ENCODE peak calls at places on chromosomes 7 and 10, in ten cellular contexts. One of them, this sample, is unnamed.
A peak's percentile ranks its signal among the peaks of the same experiment; 100 is the strongest.

GRCh38 chr10:29619273-29619672 is 15.5 kb downstream of the SVIL start:
- DNase-seq in heart right ventricle: no peak
- DNase-seq in Peyer's patch: no peak
- DNase-seq in IMR-90: peak; percentile 83
- DNase-seq in left ventricle myocardium inferior: no peak
- DNase-seq in PC-9: peak; percentile 58
- DNase-seq in endothelial cell of umbilical vein: no peak
- DNase-seq in right lobe of liver: no peak
- DNase-seq in testis: no peak
- DNase-seq in prostate gland: no peak
- DNase-seq in this sample: peak; percentile 60

GRCh38 chr10:97005349-97005748 is 173.3 kb downstream of the LCOR start:
- DNase-seq in heart right ventricle: no peak
- DNase-seq in Peyer's patch: no peak
- DNase-seq in IMR-90: no peak
- DNase-seq in left ventricle myocardium inferior: no peak
- DNase-seq in PC-9: no peak
- DNase-seq in endothelial cell of umbilical vein: no peak
- DNase-seq in right lobe of liver: no peak
- DNase-seq in testis: no peak
- DNase-seq in prostate gland: no peak
- DNase-seq in this sample: no peak

GRCh38 chr10:84008878-84009277 is 130.4 kb upstream of the GHITM start:
- DNase-seq in heart right ventricle: peak; percentile 16
- DNase-seq in Peyer's patch: no peak
- DNase-seq in IMR-90: no peak
- DNase-seq in left ventricle myocardium inferior: no peak
- DNase-seq in PC-9: no peak
- DNase-seq in endothelial cell of umbilical vein: peak; percentile 18
- DNase-seq in right lobe of liver: no peak
- DNase-seq in testis: peak; percentile 55
- DNase-seq in prostate gland: no peak
- DNase-seq in this sample: no peak

GRCh38 chr7:2810682-2811471 is 33.2 kb downstream of the GNA12 start:
- DNase-seq in heart right ventricle: no peak
- DNase-seq in Peyer's patch: no peak
- DNase-seq in IMR-90: no peak
- DNase-seq in left ventricle myocardium inferior: no peak
- DNase-seq in PC-9: no peak
- DNase-seq in endothelial cell of umbilical vein: peak; percentile 12
- DNase-seq in right lobe of liver: peak; percentile 79
- DNase-seq in testis: no peak
- DNase-seq in prostate gland: no peak
- DNase-seq in this sample: peak; percentile 66

GRCh38 chr7:119123326-119123725 is 898.8 kb downstream of the ANKRD7 start:
- DNase-seq in heart right ventricle: no peak
- DNase-seq in Peyer's patch: no peak
- DNase-seq in IMR-90: no peak
- DNase-seq in left ventricle myocardium inferior: no peak
- DNase-seq in PC-9: no peak
- DNase-seq in endothelial cell of umbilical vein: no peak
- DNase-seq in right lobe of liver: no peak
- DNase-seq in testis: no peak
- DNase-seq in prostate gland: no peak
- DNase-seq in this sample: no peak

GRCh38 chr10:27713906-27714305 is 31.7 kb downstream of the MKX start:
- DNase-seq in heart right ventricle: no peak
- DNase-seq in Peyer's patch: no peak
- DNase-seq in IMR-90: no peak
- DNase-seq in left ventricle myocardium inferior: no peak
- DNase-seq in PC-9: no peak
- DNase-seq in endothelial cell of umbilical vein: no peak
- DNase-seq in right lobe of liver: no peak
- DNase-seq in testis: no peak
- DNase-seq in prostate gland: no peak
- DNase-seq in this sample: no peak

GRCh38 chr7:27551803-27552202 is 110.9 kb downstream of the HIBADH start:
- DNase-seq in heart right ventricle: no peak
- DNase-seq in Peyer's patch: no peak
- DNase-seq in IMR-90: no peak
- DNase-seq in left ventricle myocardium inferior: no peak
- DNase-seq in PC-9: no peak
- DNase-seq in endothelial cell of umbilical vein: no peak
- DNase-seq in right lobe of liver: no peak
- DNase-seq in testis: no peak
- DNase-seq in prostate gland: no peak
- DNase-seq in this sample: no peak

GRCh38 chr7:88278881-88279280 is 27.8 kb downstream of the STEAP4 start:
- DNase-seq in heart right ventricle: no peak
- DNase-seq in Peyer's patch: no peak
- DNase-seq in IMR-90: no peak
- DNase-seq in left ventricle myocardium inferior: no peak
- DNase-seq in PC-9: peak; percentile 83
- DNase-seq in endothelial cell of umbilical vein: peak; percentile 74
- DNase-seq in right lobe of liver: no peak
- DNase-seq in testis: no peak
- DNase-seq in prostate gland: no peak
- DNase-seq in this sample: no peak

GRCh38 chr10:47402681-47403301 is 18.7 kb upstream of the ZNF488 start:
- DNase-seq in heart right ventricle: peak; percentile 55
- DNase-seq in Peyer's patch: no peak
- DNase-seq in IMR-90: peak; percentile 88
- DNase-seq in left ventricle myocardium inferior: peak; percentile 49
- DNase-seq in PC-9: peak; percentile 88
- DNase-seq in endothelial cell of umbilical vein: peak; percentile 87
- DNase-seq in right lobe of liver: no peak
- DNase-seq in testis: peak; percentile 47
- DNase-seq in prostate gland: no peak
- DNase-seq in this sample: peak; percentile 82

GRCh38 chr10:86688398-86688921 is 20.1 kb downstream of the LDB3 start:
- DNase-seq in heart right ventricle: no peak
- DNase-seq in Peyer's patch: peak; percentile 42
- DNase-seq in IMR-90: peak; percentile 70
- DNase-seq in left ventricle myocardium inferior: peak; percentile 56
- DNase-seq in PC-9: no peak
- DNase-seq in endothelial cell of umbilical vein: peak; percentile 52
- DNase-seq in right lobe of liver: no peak
- DNase-seq in testis: peak; percentile 76
- DNase-seq in prostate gland: peak; percentile 48
- DNase-seq in this sample: peak; percentile 85

GRCh38 chr7:121752706-121753105 is 120.3 kb upstream of the PTPRZ1 start:
- DNase-seq in heart right ventricle: no peak
- DNase-seq in Peyer's patch: no peak
- DNase-seq in IMR-90: peak; percentile 13
- DNase-seq in left ventricle myocardium inferior: no peak
- DNase-seq in PC-9: no peak
- DNase-seq in endothelial cell of umbilical vein: no peak
- DNase-seq in right lobe of liver: no peak
- DNase-seq in testis: no peak
- DNase-seq in prostate gland: no peak
- DNase-seq in this sample: no peak

GRCh38 chr7:135979674-135980660 is 2.8 kb upstream of the MTPN start:
- DNase-seq in heart right ventricle: no peak
- DNase-seq in Peyer's patch: no peak
- DNase-seq in IMR-90: peak; percentile 63
- DNase-seq in left ventricle myocardium inferior: no peak
- DNase-seq in PC-9: no peak
- DNase-seq in endothelial cell of umbilical vein: peak; percentile 89
- DNase-seq in right lobe of liver: no peak
- DNase-seq in testis: no peak
- DNase-seq in prostate gland: no peak
- DNase-seq in this sample: no peak

GRCh38 chr7:99102809-99103690 is 40.9 kb downstream of the SMURF1 start:
- DNase-seq in heart right ventricle: no peak
- DNase-seq in Peyer's patch: no peak
- DNase-seq in IMR-90: peak; percentile 92
- DNase-seq in left ventricle myocardium inferior: no peak
- DNase-seq in PC-9: peak; percentile 88
- DNase-seq in endothelial cell of umbilical vein: peak; percentile 56
- DNase-seq in right lobe of liver: no peak
- DNase-seq in testis: no peak
- DNase-seq in prostate gland: no peak
- DNase-seq in this sample: no peak

DNA sequence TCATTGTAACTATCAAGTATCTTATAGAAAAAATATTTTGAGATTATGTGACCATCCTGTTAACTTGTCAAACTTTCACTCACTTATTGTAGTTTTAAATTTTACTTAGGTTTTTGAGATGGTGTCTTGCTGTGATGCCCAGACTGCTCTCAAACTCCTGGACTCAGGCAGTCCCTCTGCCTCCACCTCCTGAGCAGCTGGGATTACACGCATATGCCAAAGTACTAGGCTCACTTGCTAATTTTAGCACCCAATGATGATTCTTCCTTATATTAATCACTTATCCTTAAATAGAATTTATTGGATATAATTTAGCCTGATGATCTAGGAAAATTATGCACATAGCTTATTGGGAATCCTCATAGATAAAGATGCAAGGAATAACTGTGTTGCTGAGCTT is 104.9 kb downstream of the BTRC start:
- DNase-seq in heart right ventricle: no peak
- DNase-seq in Peyer's patch: no peak
- DNase-seq in IMR-90: no peak
- DNase-seq in left ventricle myocardium inferior: no peak
- DNase-seq in PC-9: no peak
- DNase-seq in endothelial cell of umbilical vein: no peak
- DNase-seq in right lobe of liver: no peak
- DNase-seq in testis: no peak
- DNase-seq in prostate gland: no peak
- DNase-seq in this sample: no peak
- H3K4me3 ChIP-seq in heart right ventricle: no peak overlapping the region
- H3K4me3 ChIP-seq in Peyer's patch: no peak overlapping the region
- H3K4me3 ChIP-seq in IMR-90: no peak overlapping the region
- H3K4me3 ChIP-seq in left ventricle myocardium inferior: no peak overlapping the region
- H3K4me3 ChIP-seq in PC-9: no peak overlapping the region
- H3K4me3 ChIP-seq in endothelial cell of umbilical vein: no peak overlapping the region
- H3K4me3 ChIP-seq in right lobe of liver: no peak overlapping the region
- H3K4me3 ChIP-seq in testis: no peak overlapping the region
- H3K4me3 ChIP-seq in prostate gland: no peak overlapping the region
- H3K4me3 ChIP-seq in this sample: no peak overlapping the region

GRCh38 chr10:123413353-123413752 is 252.8 kb upstream of the GPR26 start:
- DNase-seq in heart right ventricle: no peak
- DNase-seq in Peyer's patch: no peak
- DNase-seq in IMR-90: no peak
- DNase-seq in left ventricle myocardium inferior: no peak
- DNase-seq in PC-9: no peak
- DNase-seq in endothelial cell of umbilical vein: no peak
- DNase-seq in right lobe of liver: no peak
- DNase-seq in testis: no peak
- DNase-seq in prostate gland: no peak
- DNase-seq in this sample: no peak
- H3K27me3 ChIP-seq in heart right ventricle: no peaks in the 10 kb centered on the region
- H3K27me3 ChIP-seq in Peyer's patch: no peaks in the 10 kb centered on the region
- H3K27me3 ChIP-seq in IMR-90: no peaks in the 10 kb centered on the region
- H3K27me3 ChIP-seq in left ventricle myocardium inferior: peaks cover 21% of the 10 kb centered on the region
- H3K27me3 ChIP-seq in PC-9: peaks cover 14% of the 10 kb centered on the region
- H3K27me3 ChIP-seq in endothelial cell of umbilical vein: no peaks in the 10 kb centered on the region
- H3K27me3 ChIP-seq in right lobe of liver: no peaks in the 10 kb centered on the region
- H3K27me3 ChIP-seq in testis: no peaks in the 10 kb centered on the region
- H3K27me3 ChIP-seq in prostate gland: no peaks in the 10 kb centered on the region
- H3K27me3 ChIP-seq in this sample: no peaks in the 10 kb centered on the region

GRCh38 chr10:127919418-127920191 is 12.7 kb downstream of the PTPRE start:
- DNase-seq in heart right ventricle: no peak
- DNase-seq in Peyer's patch: no peak
- DNase-seq in IMR-90: peak; percentile 37
- DNase-seq in left ventricle myocardium inferior: no peak
- DNase-seq in PC-9: peak; percentile 65
- DNase-seq in endothelial cell of umbilical vein: peak; percentile 83
- DNase-seq in right lobe of liver: no peak
- DNase-seq in testis: no peak
- DNase-seq in prostate gland: no peak
- DNase-seq in this sample: peak; percentile 52
- TF ChIP-seq CTCF in heart right ventricle: peak; percentile 34
- TF ChIP-seq CTCF in Peyer's patch: no peak
- TF ChIP-seq CTCF in IMR-90: no peak
- TF ChIP-seq CTCF in left ventricle myocardium inferior: peak; percentile 31
- TF ChIP-seq CTCF in PC-9: no peak
- TF ChIP-seq CTCF in endothelial cell of umbilical vein: peak; percentile 61
- TF ChIP-seq CTCF in right lobe of liver: no peak
- TF ChIP-seq CTCF in testis: no peak
- TF ChIP-seq CTCF in prostate gland: no peak
- TF ChIP-seq CTCF in this sample: no peak

DNA sequence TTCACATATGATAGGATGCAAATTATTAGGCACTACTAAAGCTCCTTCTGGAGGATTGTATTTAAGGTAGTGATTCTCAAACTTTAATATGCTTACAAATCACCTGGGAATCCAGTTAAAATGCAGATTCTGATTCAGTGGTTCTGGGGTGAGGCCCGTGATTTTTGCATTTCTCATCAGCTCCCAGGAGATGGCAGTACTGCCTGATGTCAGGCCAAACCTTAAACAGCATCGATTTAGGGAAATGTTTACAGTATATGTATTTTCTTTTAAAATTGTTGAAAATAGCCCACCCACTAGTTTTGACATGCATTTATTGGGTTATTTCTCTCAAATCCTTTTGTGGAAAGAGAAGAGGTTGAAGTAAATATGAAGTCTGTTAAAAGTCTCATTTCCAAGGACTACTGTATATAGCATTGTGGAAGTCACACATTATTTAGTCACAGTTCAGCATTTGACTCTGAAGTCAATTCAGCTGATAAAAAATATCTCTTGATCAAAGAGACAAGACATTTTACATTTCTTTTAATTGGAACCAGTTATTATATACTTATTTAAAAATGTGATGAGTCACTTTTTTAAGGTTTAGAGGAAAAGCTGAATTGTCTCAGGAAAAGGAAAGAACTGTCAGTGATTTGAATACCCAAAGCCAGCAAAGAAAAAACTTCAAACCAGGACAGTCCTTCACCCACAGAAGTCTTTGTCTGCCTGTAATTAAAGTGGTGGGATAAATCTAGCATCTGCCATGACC is 21.2 kb upstream of the HBP1 start:
- DNase-seq in heart right ventricle: no peak
- DNase-seq in Peyer's patch: no peak
- DNase-seq in IMR-90: peak; percentile 47
- DNase-seq in left ventricle myocardium inferior: no peak
- DNase-seq in PC-9: no peak
- DNase-seq in endothelial cell of umbilical vein: peak; percentile 69
- DNase-seq in right lobe of liver: no peak
- DNase-seq in testis: no peak
- DNase-seq in prostate gland: no peak
- DNase-seq in this sample: no peak
- H3K4me3 ChIP-seq in heart right ventricle: no peak overlapping the region
- H3K4me3 ChIP-seq in Peyer's patch: no peak overlapping the region
- H3K4me3 ChIP-seq in IMR-90: no peak overlapping the region
- H3K4me3 ChIP-seq in left ventricle myocardium inferior: peak overlapping the region; percentile 13
- H3K4me3 ChIP-seq in PC-9: peak overlapping the region; percentile 53
- H3K4me3 ChIP-seq in endothelial cell of umbilical vein: no peak overlapping the region
- H3K4me3 ChIP-seq in right lobe of liver: no peak overlapping the region
- H3K4me3 ChIP-seq in testis: no peak overlapping the region
- H3K4me3 ChIP-seq in prostate gland: no peak overlapping the region
- H3K4me3 ChIP-seq in this sample: no peak overlapping the region